ENCODE peak calls at places on chromosomes 16 and 17, in four cellular contexts. Y is tibial nerve; Q is naive thymus-derived CD8-positive, alpha-beta T cell; J is RCC 7860. F is an unnamed sample.

GRCh38 chr17:82913304-82914043 is 73.7 kb upstream of the ZNF750 start:
- DNase-seq in Q (no peak), Y (no peak), J (no peak), F (no peak)

GRCh38 chr17:82752371-82753200 is 721 bp downstream of the TBCD start:
- DNase-seq in Y (no peak), Q (no peak), J (no peak), F (no peak)

GRCh38 chr17:33461051-33461450 is 168.0 kb upstream of the ASIC2 start:
- DNase-seq in Y (no peak), Q (no peak), J (no peak), F (no peak)

GRCh38 chr17:33520404-33521032 is 227.4 kb upstream of the ASIC2 start:
- DNase-seq in Y (peak), Q (peak), J (no peak), F (no peak)

GRCh38 chr17:74643826-74644225 is 20.3 kb upstream of the CD300E start:
- DNase-seq in J (no peak), Y (no peak), Q (no peak), F (no peak)

GRCh38 chr17:73609078-73609477 is 35.2 kb downstream of the SDK2 start:
- DNase-seq in Q (no peak), J (no peak), Y (no peak), F (no peak)

GRCh38 chr16:68229431-68230175 is 6.3 kb downstream of the ESRP2 start:
- DNase-seq in Y (peak), Q (no peak), J (peak), F (peak)

GRCh38 chr16:49592507-49593422 is 219.2 kb downstream of the C16orf78 start:
- DNase-seq in Y (no peak), Q (peak), J (no peak), F (no peak)

GRCh38 chr17:58083491-58084316 is 485 bp downstream of the DYNLL2 start:
- DNase-seq in Q (peak), Y (no peak), J (peak), F (peak)

GRCh38 chr17:28958820-28959455 is 7.6 kb upstream of the PHF12 start:
- DNase-seq in Q (no peak), Y (no peak), J (no peak), F (no peak)

GRCh38 chr17:77391668-77392375 is 251.1 kb downstream of the SEC14L1 start:
- DNase-seq in Q (no peak), Y (peak), J (peak), F (no peak)

GRCh38 chr17:69492410-69493071 is 78.0 kb downstream of the MAP2K6 start:
- DNase-seq in Q (no peak), J (peak), Y (no peak), F (no peak)

GRCh38 chr16:4801051-4801961 is 1.1 kb downstream of the ROGDI start:
- DNase-seq in Q (no peak), J (no peak), Y (no peak), F (no peak)

GRCh38 chr17:33981713-33982601 is 273.1 kb upstream of the CCL2 start:
- DNase-seq in Y (no peak), Q (no peak), J (no peak), F (no peak)

GRCh38 chr17:33013596-33014375 is 22.1 kb downstream of the SPACA3 start:
- DNase-seq in Y (no peak), Q (no peak), J (peak), F (no peak)

GRCh38 chr16:65532218-65532617 is 410.4 kb upstream of the CDH11 start:
- DNase-seq in J (no peak), Q (no peak), Y (no peak), F (no peak)

GRCh38 chr16:85935957-85936760 is 37.2 kb downstream of the IRF8 start:
- DNase-seq in Y (no peak), Q (peak), J (no peak), F (peak)

GRCh38 chr17:59786536-59787319 is 79.3 kb downstream of the VMP1 start:
- DNase-seq in Q (no peak), Y (peak), J (peak), F (peak)

GRCh38 chr17:80132906-80133625 is 13.9 kb downstream of the EIF4A3 start:
- DNase-seq in J (no peak), Q (no peak), Y (no peak), F (no peak)

GRCh38 chr17:81277938-81278693 is 17.0 kb downstream of the SLC38A10 start:
- DNase-seq in J (no peak), Y (no peak), Q (no peak), F (no peak)

GRCh38 chr17:78798695-78799559 is 16.9 kb upstream of the CYTH1 start:
- DNase-seq in J (no peak), Y (no peak), Q (no peak), F (no peak)

GRCh38 chr16:17159616-17160015 is 311.1 kb downstream of the XYLT1 start:
- DNase-seq in Y (no peak), Q (no peak), J (no peak), F (no peak)

GRCh38 chr17:79340771-79341528 is 266.3 kb downstream of the ENGASE start:
- DNase-seq in J (no peak), Y (no peak), Q (no peak), F (no peak)

GRCh38 chr17:58525239-58525638 is 10.8 kb upstream of the MTMR4 start:
- DNase-seq in Q (no peak), J (no peak), Y (peak), F (no peak)

GRCh38 chr16:3716831-3717234 is 491 bp downstream of the TRAP1 start:
- DNase-seq in Q (no peak), Y (no peak), J (no peak), F (no peak)

GRCh38 chr17:52235416-52235960 is 77.0 kb upstream of the CA10 start:
- DNase-seq in Y (no peak), J (no peak), Q (no peak), F (no peak)

GRCh38 chr17:73508057-73508930 is 136.0 kb downstream of the SDK2 start:
- DNase-seq in J (no peak), Q (no peak), Y (no peak), F (no peak)

GRCh38 chr16:56329887-56330286 is 95.5 kb downstream of the AMFR start:
- DNase-seq in J (no peak), Q (no peak), Y (no peak), F (no peak)

GRCh38 chr16:64975821-64976220 is 146.0 kb downstream of the CDH11 start:
- DNase-seq in J (no peak), Q (no peak), Y (no peak), F (no peak)

GRCh38 chr17:54899721-54900456 is 763 bp upstream of the TOM1L1 start:
- DNase-seq in Y (no peak), J (no peak), Q (no peak), F (no peak)

GRCh38 chr17:4533522-4534502 is 21.4 kb downstream of the MYBBP1A start:
- DNase-seq in Q (no peak), Y (no peak), J (no peak), F (no peak)

GRCh38 chr17:3678095-3678820 is 9.6 kb downstream of the EMC6 start:
- DNase-seq in J (no peak), Q (no peak), Y (no peak), F (no peak)

GRCh38 chr17:82399030-82399429 is 19.1 kb upstream of the HEXD start:
- DNase-seq in J (no peak), Y (peak), Q (no peak), F (no peak)

GRCh38 chr16:67648764-67649407 is 3.9 kb downstream of the CARMIL2 start:
- DNase-seq in J (no peak), Q (no peak), Y (no peak), F (no peak)

GRCh38 chr16:67470314-67470713 is 10.6 kb downstream of the ATP6V0D1 start:
- DNase-seq in Y (peak), Q (no peak), J (no peak), F (no peak)

GRCh38 chr17:68351395-68351794 is 60.1 kb downstream of the ARSG start:
- DNase-seq in Y (peak), J (no peak), Q (no peak), F (no peak)

GRCh38 chr17:37824534-37825485 is 80.0 kb upstream of the HNF1B start:
- DNase-seq in Y (no peak), Q (no peak), J (peak), F (no peak)

GRCh38 chr16:84449156-84450140 is 55.0 kb downstream of the MEAK7 start:
- DNase-seq in Y (no peak), Q (no peak), J (no peak), F (no peak)

GRCh38 chr17:20156196-20157077 is 147.3 kb downstream of the SPECC1 start:
- DNase-seq in J (peak), Q (peak), Y (no peak), F (peak)

F was measured in effector CD8-positive, alpha-beta T cell.